ENCODE peak calls at places on chromosome 14, in seven cellular contexts. N, C, Y, X, P, L and V are unnamed samples.

GRCh38 chr14:93103392-93104080 is 12.2 kb downstream of the ITPK1 start:
- DNase-seq in N (peak), C (no peak), Y (no peak), X (no peak), P (no peak), L (peak), V (no peak)

GRCh38 chr14:45103806-45104205 is 19.9 kb downstream of the PRPF39 start:
- DNase-seq in N (no peak), C (no peak), Y (no peak), X (no peak), P (no peak), L (no peak), V (no peak)

GRCh38 chr14:101763941-101764709 is 2.6 kb downstream of the PPP2R5C start:
- DNase-seq in N (no peak), C (no peak), Y (no peak), X (no peak), P (no peak), L (no peak), V (no peak)

GRCh38 chr14:98498019-98498885 is 773.7 kb downstream of the BCL11B start:
- DNase-seq in N (no peak), C (no peak), Y (no peak), X (no peak), P (no peak), L (no peak), V (no peak)

GRCh38 chr14:99647407-99647806 is 2.5 kb downstream of the HHIPL1 start:
- DNase-seq in N (no peak), C (no peak), Y (no peak), X (no peak), P (no peak), L (no peak), V (no peak)

GRCh38 chr14:90850487-90850886 is 34.3 kb upstream of the TTC7B start:
- DNase-seq in N (no peak), C (no peak), Y (no peak), X (no peak), P (no peak), L (no peak), V (no peak)

GRCh38 chr14:55586411-55586810 is 6.4 kb downstream of the KTN1 start:
- DNase-seq in N (no peak), C (no peak), Y (no peak), X (no peak), P (no peak), L (no peak), V (no peak)

GRCh38 chr14:81384900-81385299 is 15.2 kb downstream of the STON2 start:
- DNase-seq in N (no peak), C (no peak), Y (no peak), X (no peak), P (peak), L (no peak), V (no peak)

GRCh38 chr14:94213021-94213420 is 38.9 kb downstream of the PPP4R4 start:
- DNase-seq in N (no peak), C (no peak), Y (no peak), X (no peak), P (no peak), L (no peak), V (no peak)

GRCh38 chr14:45526715-45527549 is 273.9 kb upstream of the MIS18BP1 start:
- DNase-seq in N (peak), C (peak), Y (no peak), X (no peak), P (peak), L (no peak), V (no peak)

GRCh38 chr14:53621433-53621832 is 335.2 kb downstream of the BMP4 start:
- DNase-seq in N (no peak), C (no peak), Y (no peak), X (no peak), P (no peak), L (no peak), V (no peak)

GRCh38 chr14:71780075-71780474 is 152.2 kb upstream of the RGS6 start:
- DNase-seq in N (no peak), C (no peak), Y (no peak), X (no peak), P (no peak), L (no peak), V (no peak)

GRCh38 chr14:52338282-52338681 is 24.2 kb downstream of the PTGER2 start:
- DNase-seq in N (no peak), C (no peak), Y (no peak), X (no peak), P (peak), L (no peak), V (no peak)

GRCh38 chr14:94322648-94323570 is at the start of gene SERPINA6:
- DNase-seq in N (peak), C (no peak), Y (no peak), X (no peak), P (no peak), L (no peak), V (no peak)

GRCh38 chr14:106378191-106378590 is 851.8 kb downstream of the TMEM121 start:
- DNase-seq in N (peak), C (no peak), Y (no peak), X (no peak), P (no peak), L (no peak), V (no peak)

GRCh38 chr14:68113328-68113930 is 293.9 kb downstream of the RAD51B start:
- DNase-seq in N (no peak), C (no peak), Y (no peak), X (no peak), P (no peak), L (no peak), V (no peak)

GRCh38 chr14:68598621-68599447 is 194.0 kb downstream of the ZFP36L1 start:
- DNase-seq in N (no peak), C (no peak), Y (no peak), X (no peak), P (no peak), L (no peak), V (no peak)

GRCh38 chr14:65255583-65256443 is 153.5 kb upstream of the MAX start:
- DNase-seq in N (peak), C (peak), Y (no peak), X (no peak), P (peak), L (no peak), V (no peak)

GRCh38 chr14:61211476-61212262 is 69.5 kb downstream of the TMEM30B start:
- DNase-seq in N (no peak), C (no peak), Y (no peak), X (no peak), P (peak), L (no peak), V (no peak)

GRCh38 chr14:48398675-48399282 is 723.4 kb upstream of the MDGA2 start:
- DNase-seq in N (peak), C (peak), Y (no peak), X (no peak), P (peak), L (no peak), V (no peak)

GRCh38 chr14:65164068-65164824 is 61.9 kb upstream of the MAX start:
- DNase-seq in N (peak), C (peak), Y (no peak), X (no peak), P (peak), L (no peak), V (no peak)

GRCh38 chr14:64937176-64937820 is 5.2 kb downstream of the GPX2 start:
- DNase-seq in N (no peak), C (no peak), Y (no peak), X (no peak), P (no peak), L (no peak), V (no peak)

GRCh38 chr14:54487771-54488170 is 1.0 kb downstream of the GMFB start:
- DNase-seq in N (peak), C (no peak), Y (no peak), X (no peak), P (peak), L (no peak), V (no peak)

GRCh38 chr14:37197421-37198272 is at the start of gene MIPOL1:
- DNase-seq in N (peak), C (peak), Y (peak), X (peak), P (peak), L (no peak), V (peak)

GRCh38 chr14:90624228-90624627 is 192.0 kb downstream of the TTC7B start:
- DNase-seq in N (no peak), C (no peak), Y (no peak), X (no peak), P (no peak), L (no peak), V (no peak)

GRCh38 chr14:104931323-104931770 is 6.7 kb downstream of the PLD4 start:
- DNase-seq in N (no peak), C (no peak), Y (no peak), X (no peak), P (no peak), L (no peak), V (no peak)

GRCh38 chr14:67335781-67336180 is 23.8 kb downstream of the ATP6V1D start:
- DNase-seq in N (peak), C (no peak), Y (no peak), X (no peak), P (no peak), L (no peak), V (no peak)

GRCh38 chr14:38948171-38948570 is 154.9 kb downstream of the SEC23A start:
- DNase-seq in N (no peak), C (no peak), Y (no peak), X (no peak), P (no peak), L (no peak), V (no peak)